ENCODE peak calls at places on chromosomes 11 and 22, in seven cellular contexts. D is breast epithelium, B is iPS DF 6.9, A is neuronal stem cell, Q is small intestine, N is SJSA1, O is sigmoid colon. S is an unnamed sample.

GRCh38 chr22:24156146-24156914 is 25.0 kb upstream of the SUSD2 start:
- DNase-seq in D (no peak), B (no peak), A (peak; percentile 35), Q (peak; percentile 33), N (peak; percentile 61), O (no peak), S (no peak)

GRCh38 chr11:68958211-68958610 is 22.6 kb downstream of the MRGPRD start:
- DNase-seq in D (no peak), B (no peak), A (no peak), Q (no peak), N (no peak), O (no peak), S (no peak)

GRCh38 chr11:35539781-35540281 is 14.4 kb upstream of the PAMR1 start:
- DNase-seq in D (no peak), B (no peak), A (no peak), Q (no peak), N (peak; percentile 83), O (peak; percentile 90), S (no peak)

GRCh38 chr11:132430352-132431091 is 1060.1 kb downstream of the NTM start:
- DNase-seq in D (no peak), B (no peak), A (no peak), Q (no peak), N (no peak), O (no peak), S (no peak)

GRCh38 chr22:36079041-36079440 is 50.4 kb upstream of the RBFOX2 start:
- DNase-seq in D (no peak), B (no peak), A (no peak), Q (no peak), N (no peak), O (no peak), S (no peak)

GRCh38 chr11:93494341-93494740 is 48.9 kb downstream of the SMCO4 start:
- DNase-seq in D (no peak), B (no peak), A (no peak), Q (no peak), N (no peak), O (no peak), S (no peak)

GRCh38 chr11:2093575-2094353 is 45.4 kb downstream of the IGF2 start:
- DNase-seq in D (peak; percentile 81), B (no peak), A (no peak), Q (no peak), N (no peak), O (peak; percentile 57), S (no peak)

GRCh38 chr11:133951484-133952198 is 5.1 kb downstream of the IGSF9B start:
- DNase-seq in D (no peak), B (no peak), A (no peak), Q (no peak), N (no peak), O (no peak), S (no peak)

GRCh38 chr11:30926130-30926529 is 340.0 kb upstream of the MPPED2 start:
- DNase-seq in D (no peak), B (no peak), A (no peak), Q (no peak), N (no peak), O (no peak), S (no peak)

GRCh38 chr11:110196241-110196754 is 100.1 kb downstream of the RDX start:
- DNase-seq in D (no peak), B (no peak), A (no peak), Q (no peak), N (no peak), O (no peak), S (no peak)

GRCh38 chr11:34438529-34439507 is at the start of gene CAT:
- DNase-seq in D (peak; percentile 98), B (peak; percentile 35), A (peak; percentile 89), Q (peak; percentile 99), N (peak; percentile 97), O (peak; percentile 99), S (peak; percentile 93)

GRCh38 chr11:2406878-2407410 is 6.4 kb downstream of the TSSC4 start:
- DNase-seq in D (no peak), B (no peak), A (no peak), Q (no peak), N (no peak), O (no peak), S (no peak)

GRCh38 chr11:72009156-72009555 is 10.4 kb downstream of the IL18BP start:
- DNase-seq in D (peak; percentile 10), B (no peak), A (no peak), Q (no peak), N (no peak), O (no peak), S (no peak)

GRCh38 chr11:3888210-3888609 is 32.7 kb downstream of the STIM1 start:
- DNase-seq in D (no peak), B (no peak), A (no peak), Q (no peak), N (no peak), O (no peak), S (no peak)

GRCh38 chr11:57249384-57250319 is 12.6 kb upstream of the APLNR start:
- DNase-seq in D (no peak), B (no peak), A (peak; percentile 58), Q (peak; percentile 55), N (peak; percentile 60), O (peak; percentile 72), S (no peak)

GRCh38 chr11:6353367-6353987 is 33.2 kb upstream of the CAVIN3 start:
- DNase-seq in D (no peak), B (peak; percentile 90), A (peak; percentile 70), Q (peak; percentile 89), N (no peak), O (peak; percentile 76), S (no peak)

GRCh38 chr11:6362185-6362867 is 27.9 kb upstream of the SMPD1 start:
- DNase-seq in D (no peak), B (no peak), A (no peak), Q (no peak), N (no peak), O (no peak), S (no peak)

GRCh38 chr11:6356503-6356902 is 33.8 kb upstream of the SMPD1 start:
- DNase-seq in D (no peak), B (no peak), A (no peak), Q (no peak), N (no peak), O (no peak), S (no peak)

GRCh38 chr11:6354651-6355485 is 34.6 kb upstream of the CAVIN3 start:
- DNase-seq in D (no peak), B (no peak), A (no peak), Q (no peak), N (no peak), O (no peak), S (no peak)

DNA sequence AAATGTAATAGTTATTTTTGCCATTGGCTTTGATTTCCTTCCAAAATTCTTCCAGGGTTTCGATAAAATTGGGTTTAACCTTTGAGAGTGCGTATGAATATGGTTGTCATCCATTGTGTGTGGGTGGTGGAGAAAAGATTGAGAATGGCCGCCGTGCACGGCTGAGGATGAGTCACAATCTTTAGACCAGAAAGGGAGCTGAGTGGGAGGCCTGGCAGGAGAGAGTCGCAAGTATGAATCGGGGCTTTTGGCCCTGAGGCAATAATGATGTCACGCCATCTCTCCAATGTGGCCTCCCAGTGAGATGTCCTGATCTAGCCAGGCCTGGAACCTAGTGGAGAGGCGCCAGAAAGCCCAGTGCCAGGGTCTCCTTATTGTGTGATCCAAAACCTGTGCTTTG is 33.1 kb upstream of the SMPD1 start:
- DNase-seq in D (no peak), B (no peak), A (no peak), Q (no peak), N (peak; percentile 89), O (peak; percentile 88), S (no peak)
- H3K27ac ChIP-seq in D (peak overlapping the region; percentile 65), B (no peak overlapping the region), A (no peak overlapping the region), Q (no peak overlapping the region), N (peak overlapping the region; percentile 90), O (no peak overlapping the region), S (no peak overlapping the region)

GRCh38 chr11:66904561-66904960 is 47.7 kb downstream of the LRFN4 start:
- DNase-seq in D (no peak), B (no peak), A (no peak), Q (no peak), N (no peak), O (no peak), S (no peak)
- H3K27ac ChIP-seq in D (no peak overlapping the region), B (no peak overlapping the region), A (no peak overlapping the region), Q (peak overlapping the region; percentile 47), N (no peak overlapping the region), O (no peak overlapping the region), S (no peak overlapping the region)

GRCh38 chr11:84316866-84317560 is 1030.8 kb upstream of the CCDC90B start:
- DNase-seq in D (no peak), B (no peak), A (peak; percentile 21), Q (no peak), N (no peak), O (no peak), S (peak; percentile 50)

GRCh38 chr11:84310261-84310660 is 1024.1 kb upstream of the CCDC90B start:
- DNase-seq in D (no peak), B (no peak), A (no peak), Q (no peak), N (no peak), O (no peak), S (no peak)

GRCh38 chr11:84319853-84320252 is 1033.7 kb upstream of the CCDC90B start:
- DNase-seq in D (no peak), B (no peak), A (no peak), Q (no peak), N (no peak), O (no peak), S (no peak)

DNA sequence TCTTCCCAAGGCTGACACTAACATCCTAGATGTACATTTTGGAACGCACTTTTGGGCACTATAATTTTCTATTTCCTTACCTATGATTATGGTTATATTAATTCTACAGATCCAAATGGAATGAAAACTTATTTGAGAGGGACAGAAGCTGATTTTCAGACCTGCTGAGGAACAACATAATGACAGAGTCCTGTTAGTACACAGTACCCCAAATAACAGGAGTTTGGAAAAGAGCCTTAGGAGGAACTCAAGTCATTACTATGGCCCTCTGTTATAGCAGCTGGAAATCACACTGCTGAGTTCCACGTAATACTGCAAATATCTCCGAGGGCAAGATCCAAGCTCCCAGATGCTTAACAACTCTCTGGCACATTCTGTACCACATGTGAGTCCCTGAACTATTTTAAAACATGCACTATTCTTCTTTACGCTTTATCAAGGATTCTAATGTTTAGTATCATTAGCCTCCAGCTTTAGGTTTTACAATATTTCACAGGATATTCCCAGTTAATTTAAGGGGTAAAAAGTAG is 1027.7 kb upstream of the CCDC90B start:
- DNase-seq in D (no peak), B (no peak), A (no peak), Q (no peak), N (no peak), O (no peak), S (no peak)
- H3K27ac ChIP-seq in D (no peak overlapping the region), B (no peak overlapping the region), A (no peak overlapping the region), Q (no peak overlapping the region), N (no peak overlapping the region), O (no peak overlapping the region), S (peak overlapping the region; percentile 76)

GRCh38 chr22:17922925-17923898 is 101.1 kb downstream of the MICAL3 start:
- DNase-seq in D (no peak), B (no peak), A (no peak), Q (no peak), N (no peak), O (no peak), S (no peak)

GRCh38 chr22:17926516-17926915 is 97.8 kb downstream of the MICAL3 start:
- DNase-seq in D (no peak), B (no peak), A (no peak), Q (no peak), N (no peak), O (no peak), S (no peak)

GRCh38 chr22:17924076-17924475 is 100.3 kb downstream of the MICAL3 start:
- DNase-seq in D (no peak), B (no peak), A (no peak), Q (no peak), N (no peak), O (no peak), S (no peak)

GRCh38 chr22:17927062-17927461 is 97.3 kb downstream of the MICAL3 start:
- DNase-seq in D (no peak), B (no peak), A (no peak), Q (no peak), N (no peak), O (no peak), S (no peak)

GRCh38 chr22:17924735-17925727 is 99.3 kb downstream of the MICAL3 start:
- DNase-seq in D (no peak), B (no peak), A (no peak), Q (no peak), N (no peak), O (no peak), S (no peak)
- H3K27ac ChIP-seq in D (peak overlapping the region; percentile 83), B (no peak overlapping the region), A (no peak overlapping the region), Q (no peak overlapping the region), N (no peak overlapping the region), O (no peak overlapping the region), S (no peak overlapping the region)

S was measured in substantia nigra.